ENCODE peak calls at places on chromosome 3, in ten cellular contexts. T, Q, S, O, L, C, X, R, N and H are unnamed samples.

GRCh38 chr3:52317601-52318000 is 1.5 kb downstream of the DNAH1 start:
- DNase-seq in T (peak), Q (peak), S (peak), O (peak), L (peak), C (no peak), X (peak), R (no peak), N (peak), H (no peak)

GRCh38 chr3:130773371-130773770 is 26.7 kb upstream of the PIK3R4 start:
- DNase-seq in T (no peak), Q (no peak), S (no peak), O (no peak), L (no peak), C (no peak), X (no peak), R (no peak), N (no peak), H (no peak)

GRCh38 chr3:129525341-129525968 is 3.0 kb upstream of the RHO start:
- DNase-seq in T (no peak), Q (peak), S (no peak), O (no peak), L (peak), C (no peak), X (no peak), R (peak), N (no peak), H (no peak)

GRCh38 chr3:153679711-153680110 is 441.5 kb upstream of the ARHGEF26 start:
- DNase-seq in T (no peak), Q (no peak), S (no peak), O (no peak), L (no peak), C (no peak), X (no peak), R (no peak), N (no peak), H (no peak)

GRCh38 chr3:168049366-168049974 is 46.3 kb downstream of the GOLIM4 start:
- DNase-seq in T (no peak), Q (no peak), S (no peak), O (no peak), L (peak), C (no peak), X (no peak), R (no peak), N (no peak), H (no peak)

GRCh38 chr3:160980740-160981139 is 124.4 kb downstream of the B3GALNT1 start:
- DNase-seq in T (no peak), Q (no peak), S (no peak), O (no peak), L (no peak), C (no peak), X (no peak), R (no peak), N (no peak), H (no peak)

GRCh38 chr3:61564405-61565059 is 3.2 kb downstream of the PTPRG start:
- DNase-seq in T (no peak), Q (peak), S (no peak), O (peak), L (peak), C (no peak), X (peak), R (peak), N (no peak), H (no peak)

GRCh38 chr3:126287171-126287535 is 70.1 kb downstream of the KLF15 start:
- DNase-seq in T (no peak), Q (no peak), S (no peak), O (no peak), L (no peak), C (no peak), X (no peak), R (no peak), N (no peak), H (no peak)

GRCh38 chr3:175073209-175073905 is 214.2 kb downstream of the NAALADL2 start:
- DNase-seq in T (no peak), Q (no peak), S (no peak), O (peak), L (no peak), C (no peak), X (no peak), R (peak), N (peak), H (no peak)

GRCh38 chr3:152505926-152506325 is 237.2 kb downstream of the MBNL1 start:
- DNase-seq in T (no peak), Q (peak), S (peak), O (no peak), L (no peak), C (no peak), X (no peak), R (no peak), N (no peak), H (no peak)

GRCh38 chr3:159795776-159796175 is 192.9 kb upstream of the IL12A start:
- DNase-seq in T (no peak), Q (no peak), S (no peak), O (no peak), L (no peak), C (no peak), X (no peak), R (no peak), N (no peak), H (no peak)

GRCh38 chr3:171257251-171258179 is 202.7 kb downstream of the TNIK start:
- DNase-seq in T (no peak), Q (no peak), S (no peak), O (no peak), L (peak), C (no peak), X (no peak), R (peak), N (no peak), H (no peak)

GRCh38 chr3:179504371-179504770 is 53.1 kb upstream of the GNB4 start:
- DNase-seq in T (no peak), Q (no peak), S (no peak), O (no peak), L (no peak), C (no peak), X (no peak), R (no peak), N (no peak), H (no peak)